ENCODE peak calls at places on chromosome 22, in four cellular contexts. One of them, this sample, is unnamed.
A peak's percentile ranks its signal among the peaks of the same experiment; 100 is the strongest.

GRCh38 chr22:25148149-25148691 is 51.4 kb upstream of the CRYBB3 start:
- DNase-seq in IMR-90: no peak
- DNase-seq in endothelial cell of umbilical vein: peak; percentile 77
- DNase-seq in K562: no peak
- DNase-seq in this sample: no peak

GRCh38 chr22:36156515-36157419 is 3.8 kb downstream of the APOL3 start:
- DNase-seq in IMR-90: peak; percentile 77
- DNase-seq in endothelial cell of umbilical vein: peak; percentile 98
- DNase-seq in K562: peak; percentile 50
- DNase-seq in this sample: peak; percentile 15

GRCh38 chr22:27105142-27106025 is 448.0 kb downstream of the MIAT start:
- DNase-seq in IMR-90: peak; percentile 86
- DNase-seq in endothelial cell of umbilical vein: peak; percentile 80
- DNase-seq in K562: no peak
- DNase-seq in this sample: no peak

GRCh38 chr22:35310556-35311550 is 11.2 kb downstream of the TOM1 start:
- DNase-seq in IMR-90: no peak
- DNase-seq in endothelial cell of umbilical vein: no peak
- DNase-seq in K562: no peak
- DNase-seq in this sample: no peak

GRCh38 chr22:37526376-37526775 is 7.2 kb upstream of the CARD10 start:
- DNase-seq in IMR-90: no peak
- DNase-seq in endothelial cell of umbilical vein: no peak
- DNase-seq in K562: no peak
- DNase-seq in this sample: peak; percentile 89

GRCh38 chr22:35893698-35894097 is 134.9 kb downstream of the RBFOX2 start:
- DNase-seq in IMR-90: peak; percentile 43
- DNase-seq in endothelial cell of umbilical vein: peak; percentile 40
- DNase-seq in K562: no peak
- DNase-seq in this sample: no peak

GRCh38 chr22:23772315-23773246 is at the start of gene MMP11:
- DNase-seq in IMR-90: no peak
- DNase-seq in endothelial cell of umbilical vein: no peak
- DNase-seq in K562: peak; percentile 83
- DNase-seq in this sample: no peak

GRCh38 chr22:21928048-21928447 is 24.6 kb downstream of the PPM1F start:
- DNase-seq in IMR-90: no peak
- DNase-seq in endothelial cell of umbilical vein: no peak
- DNase-seq in K562: no peak
- DNase-seq in this sample: no peak

GRCh38 chr22:35971418-35972119 is 57.1 kb downstream of the RBFOX2 start:
- DNase-seq in IMR-90: peak; percentile 93
- DNase-seq in endothelial cell of umbilical vein: peak; percentile 61
- DNase-seq in K562: no peak
- DNase-seq in this sample: no peak

GRCh38 chr22:19042285-19043110 is 79.7 kb downstream of the DGCR2 start:
- DNase-seq in IMR-90: no peak
- DNase-seq in endothelial cell of umbilical vein: no peak
- DNase-seq in K562: no peak
- DNase-seq in this sample: no peak

GRCh38 chr22:19043111-19044085 is 78.8 kb downstream of the DGCR2 start:
- DNase-seq in IMR-90: peak; percentile 15
- DNase-seq in endothelial cell of umbilical vein: no peak
- DNase-seq in K562: no peak
- DNase-seq in this sample: no peak

GRCh38 chr22:19040581-19041402 is 81.4 kb downstream of the DGCR2 start:
- DNase-seq in IMR-90: no peak
- DNase-seq in endothelial cell of umbilical vein: no peak
- DNase-seq in K562: no peak
- DNase-seq in this sample: no peak

GRCh38 chr22:19039796-19040580 is 82.2 kb downstream of the DGCR2 start:
- DNase-seq in IMR-90: no peak
- DNase-seq in endothelial cell of umbilical vein: no peak
- DNase-seq in K562: no peak
- DNase-seq in this sample: no peak

DNA sequence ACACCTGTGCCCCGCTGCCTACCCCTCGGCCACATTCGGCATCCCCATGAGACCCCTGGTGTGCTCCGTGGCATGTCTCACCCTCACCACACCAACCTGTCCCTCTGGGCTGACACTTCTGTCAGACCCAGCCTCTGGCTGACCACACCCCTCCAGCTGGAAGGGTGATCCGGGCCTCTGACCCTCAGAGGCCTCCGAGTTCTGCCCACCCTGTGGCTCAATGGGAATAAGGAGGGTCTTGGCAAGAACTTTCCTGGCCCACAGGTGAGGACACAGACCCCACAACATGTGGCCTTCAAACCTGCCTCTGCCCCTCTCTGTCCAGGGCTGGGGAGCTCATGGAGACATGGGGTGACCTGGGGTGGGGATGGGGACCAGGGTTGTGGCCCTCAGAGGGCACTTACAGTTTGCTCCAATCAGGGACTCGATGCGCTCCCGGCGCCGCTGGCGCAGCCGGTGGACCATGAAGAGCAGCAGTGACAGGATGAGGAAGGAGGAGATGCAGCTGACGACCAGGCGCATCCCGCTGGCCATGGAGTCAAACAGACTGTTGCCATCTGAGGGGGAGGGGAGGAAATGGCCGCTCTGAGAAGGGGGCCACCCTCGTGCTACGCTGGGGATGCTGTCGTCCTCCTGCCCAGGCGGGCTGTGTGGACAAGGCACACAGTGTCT is 80.7 kb downstream of the DGCR2 start:
- DNase-seq in IMR-90: no peak
- DNase-seq in endothelial cell of umbilical vein: no peak
- DNase-seq in K562: no peak
- DNase-seq in this sample: no peak
- H3K9me1 ChIP-seq in IMR-90: peaks cover 5% of the 10 kb centered on the region
- H3K9me1 ChIP-seq in endothelial cell of umbilical vein: no peaks in the 10 kb centered on the region
- H3K9me1 ChIP-seq in K562: peaks cover 13% of the 10 kb centered on the region
- H3K9me1 ChIP-seq in this sample: no peaks in the 10 kb centered on the region

GRCh38 chr22:17159504-17159951 is 451 bp upstream of the HDHD5 start:
- DNase-seq in IMR-90: peak; percentile 47
- DNase-seq in endothelial cell of umbilical vein: no peak
- DNase-seq in K562: no peak
- DNase-seq in this sample: no peak
- H3K27ac ChIP-seq in IMR-90: peak overlapping the region; percentile 78
- H3K27ac ChIP-seq in endothelial cell of umbilical vein: peak overlapping the region; percentile 41
- H3K27ac ChIP-seq in K562: no peak overlapping the region
- H3K27ac ChIP-seq in this sample: peak overlapping the region; percentile 66

DNA sequence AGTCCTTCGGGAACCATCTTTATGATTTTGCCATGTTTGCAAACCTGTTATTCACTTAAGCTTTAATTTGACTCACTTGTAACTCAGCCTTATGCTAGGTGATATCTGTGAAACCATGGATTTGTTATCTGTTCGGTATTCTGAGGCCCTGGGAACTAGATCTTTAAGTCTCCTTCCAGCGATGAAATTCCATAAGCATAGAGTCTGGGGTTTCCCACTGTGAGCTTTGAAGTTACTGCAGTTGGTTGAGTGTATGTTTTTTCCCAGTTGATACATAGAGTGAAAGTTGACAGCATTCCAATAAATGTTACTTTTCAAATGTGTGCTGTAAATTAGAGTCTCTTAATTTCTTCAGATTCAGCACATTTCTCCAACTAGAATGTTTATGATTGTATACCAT is 66.9 kb downstream of the TNRC6B start:
- DNase-seq in IMR-90: no peak
- DNase-seq in endothelial cell of umbilical vein: no peak
- DNase-seq in K562: no peak
- DNase-seq in this sample: no peak
- H3K9me1 ChIP-seq in IMR-90: peaks cover 11% of the 10 kb centered on the region
- H3K9me1 ChIP-seq in endothelial cell of umbilical vein: no peaks in the 10 kb centered on the region
- H3K9me1 ChIP-seq in K562: no peaks in the 10 kb centered on the region
- H3K9me1 ChIP-seq in this sample: peaks cover 3% of the 10 kb centered on the region

GRCh38 chr22:29078036-29078868 is 5.4 kb downstream of the KREMEN1 start:
- DNase-seq in IMR-90: no peak
- DNase-seq in endothelial cell of umbilical vein: no peak
- DNase-seq in K562: no peak
- DNase-seq in this sample: no peak

GRCh38 chr22:29078869-29079207 is 6.0 kb downstream of the KREMEN1 start:
- DNase-seq in IMR-90: no peak
- DNase-seq in endothelial cell of umbilical vein: no peak
- DNase-seq in K562: no peak
- DNase-seq in this sample: no peak

GRCh38 chr22:29080061-29080975 is 7.5 kb downstream of the KREMEN1 start:
- DNase-seq in IMR-90: no peak
- DNase-seq in endothelial cell of umbilical vein: no peak
- DNase-seq in K562: no peak
- DNase-seq in this sample: no peak

GRCh38 chr22:29081499-29082236 is 8.8 kb downstream of the KREMEN1 start:
- DNase-seq in IMR-90: no peak
- DNase-seq in endothelial cell of umbilical vein: no peak
- DNase-seq in K562: no peak
- DNase-seq in this sample: no peak

DNA sequence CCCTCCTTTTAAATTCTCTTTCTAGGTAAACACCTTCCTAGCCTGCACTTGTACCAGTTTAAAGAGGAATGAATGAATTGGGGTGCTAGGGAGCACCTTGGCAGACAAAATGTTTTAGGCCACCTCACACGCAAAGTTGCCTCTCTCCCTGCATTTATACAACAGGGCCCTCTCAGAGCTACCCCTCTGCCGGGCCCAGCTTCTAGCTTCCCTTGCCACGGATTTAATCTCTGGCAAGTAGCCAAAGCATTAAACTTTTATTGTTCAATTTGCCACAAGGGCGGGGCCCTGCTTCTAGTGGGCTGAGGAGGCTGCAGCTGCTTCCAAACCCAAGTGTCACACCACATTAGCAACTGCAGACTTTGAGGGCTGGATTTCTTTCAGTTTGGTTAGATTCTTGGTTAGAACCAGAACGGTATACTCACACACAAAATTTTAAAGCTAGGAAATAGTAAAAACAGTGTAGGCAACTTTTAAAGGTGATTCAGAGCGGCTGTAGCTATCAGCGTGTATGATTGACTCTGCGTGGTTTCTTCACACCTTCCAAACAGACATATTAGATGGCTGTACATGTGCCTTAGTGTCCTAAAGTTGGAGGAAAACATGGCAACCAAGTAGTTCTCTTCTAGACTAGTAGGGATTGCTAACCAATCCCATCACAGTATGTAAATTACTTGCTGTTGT is 6.5 kb downstream of the KREMEN1 start:
- DNase-seq in IMR-90: no peak
- DNase-seq in endothelial cell of umbilical vein: no peak
- DNase-seq in K562: no peak
- DNase-seq in this sample: no peak
- H3K27ac ChIP-seq in IMR-90: no peak overlapping the region
- H3K27ac ChIP-seq in endothelial cell of umbilical vein: no peak overlapping the region
- H3K27ac ChIP-seq in K562: peak overlapping the region; percentile 76
- H3K27ac ChIP-seq in this sample: no peak overlapping the region

GRCh38 chr22:48205790-48206189 is 1443.3 kb downstream of the TBC1D22A start:
- DNase-seq in IMR-90: no peak
- DNase-seq in endothelial cell of umbilical vein: no peak
- DNase-seq in K562: no peak
- DNase-seq in this sample: no peak
- H3K9me1 ChIP-seq in IMR-90: no peaks in the 10 kb centered on the region
- H3K9me1 ChIP-seq in endothelial cell of umbilical vein: no peaks in the 10 kb centered on the region
- H3K9me1 ChIP-seq in K562: no peaks in the 10 kb centered on the region
- H3K9me1 ChIP-seq in this sample: no peaks in the 10 kb centered on the region

GRCh38 chr22:40560994-40561515 is 75.5 kb downstream of the MRTFA start:
- DNase-seq in IMR-90: no peak
- DNase-seq in endothelial cell of umbilical vein: no peak
- DNase-seq in K562: no peak
- DNase-seq in this sample: no peak
- H3K27ac ChIP-seq in IMR-90: no peak overlapping the region
- H3K27ac ChIP-seq in endothelial cell of umbilical vein: no peak overlapping the region
- H3K27ac ChIP-seq in K562: no peak overlapping the region
- H3K27ac ChIP-seq in this sample: no peak overlapping the region

GRCh38 chr22:50488006-50488677 is 1.5 kb downstream of the MIOX start:
- DNase-seq in IMR-90: no peak
- DNase-seq in endothelial cell of umbilical vein: no peak
- DNase-seq in K562: no peak
- DNase-seq in this sample: no peak
- H3K9me1 ChIP-seq in IMR-90: no peaks in the 10 kb centered on the region
- H3K9me1 ChIP-seq in endothelial cell of umbilical vein: no peaks in the 10 kb centered on the region
- H3K9me1 ChIP-seq in K562: no peaks in the 10 kb centered on the region
- H3K9me1 ChIP-seq in this sample: no peaks in the 10 kb centered on the region

GRCh38 chr22:43235445-43236400 is 48.8 kb upstream of the TTLL12 start:
- DNase-seq in IMR-90: no peak
- DNase-seq in endothelial cell of umbilical vein: no peak
- DNase-seq in K562: no peak
- DNase-seq in this sample: no peak

GRCh38 chr22:43238526-43239006 is 51.6 kb upstream of the TTLL12 start:
- DNase-seq in IMR-90: no peak
- DNase-seq in endothelial cell of umbilical vein: no peak
- DNase-seq in K562: no peak
- DNase-seq in this sample: no peak

GRCh38 chr22:43234299-43234988 is 47.5 kb upstream of the TTLL12 start:
- DNase-seq in IMR-90: no peak
- DNase-seq in endothelial cell of umbilical vein: no peak
- DNase-seq in K562: no peak
- DNase-seq in this sample: no peak

GRCh38 chr22:43237280-43237679 is 50.3 kb upstream of the TTLL12 start:
- DNase-seq in IMR-90: no peak
- DNase-seq in endothelial cell of umbilical vein: no peak
- DNase-seq in K562: no peak
- DNase-seq in this sample: no peak

DNA sequence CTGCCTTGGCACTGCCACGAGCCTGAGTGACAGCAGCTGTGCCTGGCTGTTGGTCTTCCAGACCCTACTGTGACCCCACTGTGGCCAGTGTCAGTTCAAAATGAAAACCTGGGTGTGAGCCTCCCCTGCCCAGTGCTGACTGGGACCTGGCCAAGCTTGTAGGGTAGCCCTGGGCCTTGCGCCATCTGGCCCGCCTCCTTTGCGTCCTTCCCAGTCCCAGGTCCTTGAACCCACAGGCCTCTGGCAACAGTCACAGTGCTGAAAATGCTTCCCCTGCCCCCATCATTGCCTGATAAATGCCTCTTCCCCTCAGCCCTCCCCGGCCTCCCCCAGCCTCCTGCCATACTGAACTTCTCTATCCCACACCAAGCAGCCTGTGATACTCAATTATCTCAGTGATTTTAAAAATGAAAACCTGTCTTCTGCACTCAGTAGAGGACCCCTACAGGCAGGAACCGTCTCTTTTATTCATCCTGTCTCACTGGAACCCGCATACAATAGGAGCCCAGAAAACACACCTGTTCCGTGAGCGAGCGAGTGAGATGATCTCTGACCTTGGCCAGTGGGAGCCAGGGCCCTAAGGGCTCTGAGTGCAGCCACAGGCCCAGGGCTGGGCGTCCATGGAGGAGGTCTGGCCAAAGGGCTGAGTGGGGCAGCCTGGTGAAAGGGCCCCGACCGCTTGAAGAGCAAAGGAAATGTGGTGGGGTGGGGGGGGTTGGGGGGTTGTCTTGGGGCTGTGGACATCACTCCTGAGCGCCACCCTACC is 49.6 kb upstream of the TTLL12 start:
- DNase-seq in IMR-90: no peak
- DNase-seq in endothelial cell of umbilical vein: no peak
- DNase-seq in K562: no peak
- DNase-seq in this sample: no peak
- H3K27ac ChIP-seq in IMR-90: no peak overlapping the region
- H3K27ac ChIP-seq in endothelial cell of umbilical vein: no peak overlapping the region
- H3K27ac ChIP-seq in K562: no peak overlapping the region
- H3K27ac ChIP-seq in this sample: no peak overlapping the region